ENCODE peak calls at places on chromosomes 7 and 10, in seven cellular contexts. K is IMR-90; Z is right cardiac atrium; A is stimulated activated CD4-positive, alpha-beta T cell treated with anti-CD3 and anti-CD28 coated beads, Interleukin-4, amount 100 ng/mL, for 4 hours; B is HCT116; D is T-helper 9 cell; C is neuronal stem cell. U is an unnamed sample.

GRCh38 chr10:3096149-3096548 is 28.8 kb downstream of the PFKP start:
- DNase-seq in K (no peak), Z (no peak), A (no peak), B (no peak), D (no peak), C (no peak), U (peak)

GRCh38 chr7:4781366-4782069 is 6.1 kb downstream of the AP5Z1 start:
- DNase-seq in K (no peak), Z (peak), A (no peak), B (no peak), D (no peak), C (no peak), U (no peak)

GRCh38 chr10:123687758-123688157 is 21.6 kb downstream of the GPR26 start:
- DNase-seq in K (no peak), Z (no peak), A (no peak), B (no peak), D (no peak), C (no peak), U (no peak)

GRCh38 chr7:33674804-33675411 is 230.4 kb upstream of the BMPER start:
- DNase-seq in K (no peak), Z (no peak), A (no peak), B (no peak), D (no peak), C (no peak), U (no peak)

GRCh38 chr7:106329971-106330733 is 45.4 kb upstream of the NAMPT start:
- DNase-seq in K (peak), Z (no peak), A (no peak), B (no peak), D (no peak), C (no peak), U (peak)

GRCh38 chr7:157054927-157055326 is 44.5 kb upstream of the MNX1 start:
- DNase-seq in K (no peak), Z (no peak), A (no peak), B (no peak), D (no peak), C (no peak), U (no peak)

GRCh38 chr7:35805876-35806275 is 5.0 kb downstream of the SEPTIN7 start:
- DNase-seq in K (no peak), Z (no peak), A (no peak), B (no peak), D (no peak), C (no peak), U (peak)

GRCh38 chr7:137441451-137441850 is 97.9 kb upstream of the PTN start:
- DNase-seq in K (no peak), Z (no peak), A (no peak), B (no peak), D (no peak), C (no peak), U (no peak)

GRCh38 chr7:21169667-21170605 is 257.9 kb upstream of the SP4 start:
- DNase-seq in K (no peak), Z (no peak), A (no peak), B (no peak), D (no peak), C (peak), U (no peak)

GRCh38 chr10:87861566-87861952 is 1.8 kb downstream of the KLLN start:
- DNase-seq in K (peak), Z (peak), A (no peak), B (no peak), D (no peak), C (no peak), U (peak)

GRCh38 chr10:70761031-70761601 is 24.1 kb downstream of the TBATA start:
- DNase-seq in K (no peak), Z (peak), A (no peak), B (no peak), D (no peak), C (no peak), U (peak)

GRCh38 chr10:92903633-92904032 is 55.3 kb downstream of the EXOC6 start:
- DNase-seq in K (no peak), Z (no peak), A (no peak), B (no peak), D (no peak), C (no peak), U (no peak)

GRCh38 chr10:19845963-19846362 is 29.7 kb downstream of the PLXDC2 start:
- DNase-seq in K (no peak), Z (no peak), A (no peak), B (no peak), D (no peak), C (no peak), U (peak)

GRCh38 chr10:63103971-63104409 is 29.1 kb upstream of the NRBF2 start:
- DNase-seq in K (no peak), Z (no peak), A (peak), B (no peak), D (no peak), C (peak), U (no peak)

GRCh38 chr10:133471300-133472109 is 17.8 kb downstream of the SCART1 start:
- DNase-seq in K (no peak), Z (no peak), A (no peak), B (no peak), D (no peak), C (no peak), U (no peak)

GRCh38 chr7:21365866-21366624 is 61.8 kb upstream of the SP4 start:
- DNase-seq in K (peak), Z (no peak), A (no peak), B (peak), D (no peak), C (no peak), U (peak)

GRCh38 chr7:98348726-98349474 is 52.0 kb downstream of the BAIAP2L1 start:
- DNase-seq in K (no peak), Z (no peak), A (no peak), B (no peak), D (no peak), C (no peak), U (no peak)